ENCODE peak calls at places on chromosomes 1 and 21, in six cellular contexts. K is activated effector memory CD4-positive, alpha-beta T cell treated with Interleukin-2 at 50 U/mL for 16 hours; R is activated T-helper 1 cell treated with anti-CD3 and anti-CD28 coated beads, Interleukin-2, amount 50 U/mL, for 16 hours; A is HFF-Myc; I is cardiac fibroblast; X is NAMALWA. G is an unnamed sample.

GRCh38 chr1:225848044-225848955 is 33.9 kb downstream of the TMEM63A start:
- DNase-seq in X (peak; percentile 82), K (no peak), A (no peak), I (no peak), R (no peak), G (peak; percentile 38)

GRCh38 chr1:164709541-164710287 is 150.7 kb downstream of the PBX1 start:
- DNase-seq in R (no peak), K (no peak), I (peak; percentile 39), X (no peak), A (no peak), G (no peak)

GRCh38 chr1:23020731-23021130 is 1.5 kb downstream of the KDM1A start:
- DNase-seq in R (no peak), A (no peak), X (peak; percentile 30), K (no peak), I (no peak), G (no peak)

GRCh38 chr1:23951646-23952095 is 8.0 kb upstream of the PNRC2 start:
- DNase-seq in X (no peak), A (no peak), K (no peak), I (peak; percentile 96), R (no peak), G (peak; percentile 98)

GRCh38 chr21:34536820-34537219 is 24.8 kb upstream of the KCNE1 start:
- DNase-seq in A (no peak), X (no peak), K (no peak), I (no peak), R (no peak), G (peak; percentile 84)

GRCh38 chr1:77671836-77672235 is 10.6 kb downstream of the ZZZ3 start:
- DNase-seq in I (peak; percentile 71), A (no peak), X (no peak), R (no peak), K (no peak), G (peak; percentile 85)

GRCh38 chr21:45938811-45939520 is 42.6 kb upstream of the COL6A1 start:
- DNase-seq in X (no peak), K (no peak), A (no peak), R (no peak), I (no peak), G (no peak)

GRCh38 chr1:76843821-76844448 is 23.3 kb upstream of the ST6GALNAC5 start:
- DNase-seq in K (no peak), A (no peak), I (no peak), R (no peak), X (no peak), G (no peak)

GRCh38 chr1:6420594-6421042 is 899 bp upstream of the HES2 start:
- DNase-seq in A (no peak), R (no peak), I (no peak), X (no peak), K (no peak), G (no peak)

GRCh38 chr1:157963713-157964112 is 29.7 kb upstream of the KIRREL1 start:
- DNase-seq in R (peak; percentile 26), I (peak; percentile 77), A (no peak), K (peak; percentile 2), X (peak; percentile 88), G (peak; percentile 74)

GRCh38 chr1:94092210-94092613 is 28.7 kb downstream of the ABCA4 start:
- DNase-seq in A (no peak), I (peak; percentile 71), R (no peak), X (no peak), K (no peak), G (peak; percentile 65)

GRCh38 chr21:44428281-44428942 is 26.9 kb upstream of the LRRC3 start:
- DNase-seq in K (peak; percentile 13), X (peak; percentile 97), I (peak; percentile 12), R (peak; percentile 25), A (no peak), G (no peak)

GRCh38 chr1:3890389-3891328 is 9.4 kb downstream of the C1orf174 start:
- DNase-seq in X (no peak), K (no peak), R (no peak), A (no peak), I (no peak), G (no peak)

GRCh38 chr1:55213885-55214213 is 1.3 kb downstream of the USP24 start:
- DNase-seq in K (no peak), X (no peak), R (no peak), A (no peak), I (no peak), G (no peak)

GRCh38 chr1:110228853-110229252 is 18.7 kb downstream of the KCNC4 start:
- DNase-seq in I (no peak), X (no peak), R (no peak), A (no peak), K (no peak), G (no peak)

G was measured in EH.